ENCODE peak calls at places on chromosomes 5 and 9, in four cellular contexts. J is neural crest cell; K is tibial nerve; W is CD8-positive, alpha-beta T cell. B is an unnamed sample.

GRCh38 chr9:68791169-68791568 is 86.1 kb downstream of the PIP5K1B start:
- DNase-seq in J (no peak), K (no peak), W (no peak), B (no peak)

GRCh38 chr5:57896596-57896995 is 414.0 kb upstream of the ACTBL2 start:
- DNase-seq in J (no peak), K (no peak), W (no peak), B (no peak)

GRCh38 chr9:92707530-92707929 is 37.6 kb upstream of the IPPK start:
- DNase-seq in J (no peak), K (no peak), W (no peak), B (no peak)

GRCh38 chr9:18297532-18297872 is 176.5 kb upstream of the ADAMTSL1 start:
- DNase-seq in J (no peak), K (no peak), W (no peak), B (no peak)

GRCh38 chr5:146173597-146173996 is 8.9 kb downstream of the LARS1 start:
- DNase-seq in J (no peak), K (no peak), W (no peak), B (no peak)

GRCh38 chr5:125696762-125697161 is 726.4 kb upstream of the GRAMD2B start:
- DNase-seq in J (no peak), K (peak), W (no peak), B (no peak)

GRCh38 chr5:57505640-57506039 is 23.0 kb upstream of the ACTBL2 start:
- DNase-seq in J (no peak), K (no peak), W (no peak), B (no peak)

GRCh38 chr5:45622365-45622764 is 73.8 kb downstream of the HCN1 start:
- DNase-seq in J (no peak), K (no peak), W (no peak), B (no peak)

GRCh38 chr5:112174959-112175594 is 244.0 kb downstream of the EPB41L4A start:
- DNase-seq in J (peak), K (no peak), W (peak), B (peak)

GRCh38 chr5:108386345-108387061 is 4.6 kb upstream of the FBXL17 start:
- DNase-seq in J (no peak), K (no peak), W (no peak), B (no peak)

GRCh38 chr5:87944553-87945320 is 323.9 kb downstream of the TMEM161B start:
- DNase-seq in J (peak), K (no peak), W (no peak), B (no peak)

GRCh38 chr9:82549174-82549821 is 513.6 kb downstream of the RASEF start:
- DNase-seq in J (no peak), K (no peak), W (no peak), B (no peak)

GRCh38 chr9:37333288-37333687 is 89.2 kb upstream of the GRHPR start:
- DNase-seq in J (no peak), K (no peak), W (no peak), B (no peak)
- TF ChIP-seq CTCF in J (peak), K (no peak), W (no peak), B (no peak)

DNA sequence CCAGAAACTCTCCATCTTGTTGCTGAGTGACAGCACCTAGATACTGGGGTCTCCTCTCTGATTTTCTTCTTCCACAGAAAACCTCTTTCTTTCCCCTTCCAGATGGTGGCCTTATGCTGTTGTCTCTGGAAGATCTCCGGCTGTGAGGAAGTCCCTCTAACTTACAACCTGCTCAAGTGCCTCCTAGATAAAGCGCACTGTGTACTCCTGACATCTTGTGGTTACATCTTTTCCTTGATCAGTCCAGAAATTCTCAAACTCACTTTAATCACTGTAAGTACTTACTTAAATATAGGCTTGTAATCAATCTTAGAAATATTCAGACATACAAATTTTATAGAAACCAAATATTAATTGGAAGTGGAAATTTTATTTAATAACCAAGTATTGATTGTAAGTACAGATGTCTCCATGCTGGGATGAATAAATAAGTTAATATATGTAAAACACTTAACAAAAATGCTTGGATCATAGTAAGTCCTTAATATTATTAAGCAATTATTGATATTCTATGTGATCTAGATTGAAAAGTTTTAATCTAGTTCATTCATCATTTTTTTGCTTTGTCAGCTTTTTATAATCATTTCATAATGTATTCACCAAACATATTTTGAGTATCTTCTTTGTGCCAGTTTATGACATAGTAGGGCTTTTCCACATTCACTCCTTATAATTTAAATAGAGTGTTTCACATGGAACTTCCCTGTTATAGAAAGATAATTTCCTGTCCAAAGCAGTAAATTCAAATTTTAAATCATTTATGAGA is 1381.4 kb upstream of the CDH6 start:
- DNase-seq in J (no peak), K (no peak), W (no peak), B (no peak)
- TF ChIP-seq CTCF in J (peak), K (no peak), W (no peak), B (no peak)

GRCh38 chr5:1800470-1801060 is 642 bp upstream of the NDUFS6 start:
- DNase-seq in J (no peak), K (no peak), W (no peak), B (peak)

GRCh38 chr5:1801954-1802295 is 718 bp downstream of the NDUFS6 start:
- DNase-seq in J (no peak), K (no peak), W (no peak), B (no peak)

GRCh38 chr5:1799602-1800469 is at the start of gene MRPL36:
- DNase-seq in J (peak), K (peak), W (peak), B (peak)

GRCh38 chr5:1803192-1803591 is 2.0 kb downstream of the NDUFS6 start:
- DNase-seq in J (no peak), K (no peak), W (no peak), B (no peak)

GRCh38 chr5:1801061-1801953 is at the start of gene NDUFS6:
- DNase-seq in J (peak), K (peak), W (peak), B (peak)
- TF ChIP-seq CTCF in J (no peak), K (no peak), W (no peak), B (no peak)

GRCh38 chr9:134642385-134643181 is 980 bp downstream of the COL5A1 start:
- DNase-seq in J (peak), K (peak), W (no peak), B (peak)
- TF ChIP-seq CTCF in J (no peak), K (peak), W (no peak), B (no peak)

GRCh38 chr5:1011226-1011631 is 2.6 kb downstream of the NKD2 start:
- DNase-seq in J (no peak), K (no peak), W (no peak), B (peak)

GRCh38 chr5:1009359-1010180 is 968 bp downstream of the NKD2 start:
- DNase-seq in J (no peak), K (no peak), W (no peak), B (peak)

GRCh38 chr5:1008451-1009358 is at the start of gene NKD2:
- DNase-seq in J (peak), K (peak), W (peak), B (peak)

GRCh38 chr5:1010641-1011046 is 2.0 kb downstream of the NKD2 start:
- DNase-seq in J (no peak), K (no peak), W (no peak), B (no peak)

DNA sequence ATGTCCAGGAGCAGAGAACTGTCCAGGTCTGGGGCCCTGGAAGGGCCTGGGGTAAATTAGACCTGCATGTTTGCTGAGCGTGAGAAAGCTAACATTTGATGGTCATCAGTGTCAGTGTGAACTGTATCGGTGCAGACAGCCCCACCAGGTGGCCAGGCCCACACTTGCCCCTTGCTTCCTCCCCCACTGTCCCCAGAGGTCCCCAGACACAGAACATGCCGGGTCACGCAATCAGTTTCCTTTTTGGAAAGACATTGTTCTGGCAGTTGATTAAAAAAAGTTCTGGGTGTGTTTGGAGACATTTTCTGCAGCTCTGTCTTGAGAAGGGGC is 1.5 kb downstream of the NKD2 start:
- DNase-seq in J (no peak), K (no peak), W (no peak), B (no peak)
- TF ChIP-seq CTCF in J (peak), K (no peak), W (no peak), B (no peak)

GRCh38 chr5:176870110-176870591 is 29.0 kb downstream of the HK3 start:
- DNase-seq in J (peak), K (no peak), W (no peak), B (peak)
- TF ChIP-seq CTCF in J (peak), K (no peak), W (no peak), B (peak)

DNA sequence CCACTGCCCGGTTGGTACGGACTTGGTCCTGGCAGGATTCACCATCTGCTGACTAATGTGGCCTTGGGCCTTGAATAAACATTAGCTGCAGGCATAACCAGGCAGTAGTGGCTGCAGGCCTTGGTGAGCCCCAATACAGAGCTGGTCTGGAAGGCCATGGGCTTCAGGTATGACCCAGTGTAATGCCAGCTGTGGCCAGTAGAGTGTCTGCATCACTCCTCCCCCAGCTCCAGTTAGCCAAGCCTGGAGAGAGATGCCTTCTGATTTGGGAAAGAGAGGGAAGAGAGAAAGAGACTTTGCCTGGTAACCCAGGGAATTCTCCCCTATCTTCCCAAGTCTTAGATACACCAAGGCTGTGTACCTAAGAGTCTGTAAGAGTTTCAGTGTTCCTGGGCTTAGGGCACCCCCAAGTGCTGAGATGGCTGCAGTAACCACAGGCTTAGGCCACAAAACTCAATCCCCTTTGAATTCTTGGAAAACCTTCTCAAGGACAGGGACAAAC is 5.6 kb upstream of the C5 start:
- DNase-seq in J (no peak), K (no peak), W (no peak), B (peak)
- TF ChIP-seq CTCF in J (peak), K (no peak), W (peak), B (peak)

B was measured in nephron progenitor cell.